ENCODE peak calls at places on chromosomes 12 and 14, in eight cellular contexts. One of them, this sample, is unnamed. For H3K27me3 and H3K4me1, the result is how much of the 10 kb centered on the place peaks cover.

GRCh38 chr12:22477166-22477893 is 67.0 kb downstream of the C2CD5 start:
- DNase-seq in astrocyte: peak
- DNase-seq in cardiac muscle cell: peak
- DNase-seq in mesendoderm: no peak
- DNase-seq in fibroblast of lung: peak
- DNase-seq in Peyer's patch: no peak
- DNase-seq in heart right ventricle: no peak
- DNase-seq in small intestine: no peak
- DNase-seq in this sample: no peak

GRCh38 chr14:70831382-70831781 is 22.1 kb upstream of the MAP3K9 start:
- DNase-seq in mesendoderm: no peak
- DNase-seq in cardiac muscle cell: no peak
- DNase-seq in fibroblast of lung: no peak
- DNase-seq in small intestine: no peak
- DNase-seq in astrocyte: no peak
- DNase-seq in Peyer's patch: no peak
- DNase-seq in heart right ventricle: no peak
- DNase-seq in this sample: no peak

GRCh38 chr14:74637184-74637562 is 25.1 kb upstream of the LTBP2 start:
- DNase-seq in small intestine: no peak
- DNase-seq in fibroblast of lung: no peak
- DNase-seq in astrocyte: no peak
- DNase-seq in mesendoderm: peak
- DNase-seq in cardiac muscle cell: no peak
- DNase-seq in heart right ventricle: no peak
- DNase-seq in Peyer's patch: no peak
- DNase-seq in this sample: no peak

GRCh38 chr12:105256011-105256410 is 20.0 kb upstream of the APPL2 start:
- DNase-seq in cardiac muscle cell: no peak
- DNase-seq in mesendoderm: no peak
- DNase-seq in astrocyte: peak
- DNase-seq in fibroblast of lung: peak
- DNase-seq in small intestine: no peak
- DNase-seq in Peyer's patch: no peak
- DNase-seq in heart right ventricle: no peak
- DNase-seq in this sample: no peak

GRCh38 chr12:23472329-23472971 is 477.0 kb downstream of the SOX5 start:
- DNase-seq in Peyer's patch: no peak
- DNase-seq in mesendoderm: peak
- DNase-seq in fibroblast of lung: peak
- DNase-seq in heart right ventricle: no peak
- DNase-seq in small intestine: no peak
- DNase-seq in astrocyte: no peak
- DNase-seq in cardiac muscle cell: no peak
- DNase-seq in this sample: no peak

GRCh38 chr14:100860556-100861187 is 34.8 kb downstream of the MEG3 start:
- DNase-seq in small intestine: no peak
- DNase-seq in astrocyte: no peak
- DNase-seq in heart right ventricle: no peak
- DNase-seq in mesendoderm: no peak
- DNase-seq in Peyer's patch: no peak
- DNase-seq in cardiac muscle cell: no peak
- DNase-seq in fibroblast of lung: no peak
- DNase-seq in this sample: no peak

GRCh38 chr12:92912052-92912451 is 17.0 kb downstream of the EEA1 start:
- DNase-seq in small intestine: no peak
- DNase-seq in Peyer's patch: no peak
- DNase-seq in fibroblast of lung: peak
- DNase-seq in mesendoderm: no peak
- DNase-seq in cardiac muscle cell: no peak
- DNase-seq in astrocyte: peak
- DNase-seq in heart right ventricle: no peak
- DNase-seq in this sample: no peak

GRCh38 chr12:57152408-57153038 is 5.1 kb upstream of the LRP1-AS start:
- DNase-seq in small intestine: no peak
- DNase-seq in heart right ventricle: no peak
- DNase-seq in fibroblast of lung: peak
- DNase-seq in astrocyte: peak
- DNase-seq in mesendoderm: no peak
- DNase-seq in cardiac muscle cell: peak
- DNase-seq in Peyer's patch: peak
- DNase-seq in this sample: peak

GRCh38 chr14:54922598-54922997 is 20.0 kb upstream of the GCH1 start:
- DNase-seq in mesendoderm: no peak
- DNase-seq in astrocyte: no peak
- DNase-seq in small intestine: no peak
- DNase-seq in Peyer's patch: no peak
- DNase-seq in heart right ventricle: no peak
- DNase-seq in cardiac muscle cell: no peak
- DNase-seq in fibroblast of lung: no peak
- DNase-seq in this sample: no peak

GRCh38 chr12:30969606-30970395 is 43.3 kb downstream of the TSPAN11 start:
- DNase-seq in mesendoderm: no peak
- DNase-seq in small intestine: no peak
- DNase-seq in heart right ventricle: no peak
- DNase-seq in astrocyte: no peak
- DNase-seq in cardiac muscle cell: no peak
- DNase-seq in Peyer's patch: no peak
- DNase-seq in fibroblast of lung: no peak
- DNase-seq in this sample: peak

GRCh38 chr12:106296179-106296877 is 6.2 kb upstream of the TCP11L2 start:
- DNase-seq in mesendoderm: no peak
- DNase-seq in Peyer's patch: no peak
- DNase-seq in small intestine: no peak
- DNase-seq in astrocyte: peak
- DNase-seq in fibroblast of lung: peak
- DNase-seq in heart right ventricle: no peak
- DNase-seq in cardiac muscle cell: peak
- DNase-seq in this sample: no peak

GRCh38 chr12:122882908-122883563 is 12.9 kb downstream of the VPS37B start:
- DNase-seq in mesendoderm: no peak
- DNase-seq in astrocyte: no peak
- DNase-seq in Peyer's patch: no peak
- DNase-seq in small intestine: no peak
- DNase-seq in heart right ventricle: no peak
- DNase-seq in fibroblast of lung: no peak
- DNase-seq in cardiac muscle cell: no peak
- DNase-seq in this sample: no peak

GRCh38 chr14:70707138-70708038 is 65.7 kb downstream of the TTC9 start:
- DNase-seq in Peyer's patch: no peak
- DNase-seq in fibroblast of lung: peak
- DNase-seq in mesendoderm: peak
- DNase-seq in heart right ventricle: no peak
- DNase-seq in small intestine: peak
- DNase-seq in astrocyte: peak
- DNase-seq in cardiac muscle cell: peak
- DNase-seq in this sample: no peak

GRCh38 chr14:75070383-75070782 is 942 bp downstream of the ZC2HC1C start:
- DNase-seq in mesendoderm: no peak
- DNase-seq in small intestine: no peak
- DNase-seq in heart right ventricle: no peak
- DNase-seq in fibroblast of lung: no peak
- DNase-seq in cardiac muscle cell: no peak
- DNase-seq in Peyer's patch: no peak
- DNase-seq in astrocyte: no peak
- DNase-seq in this sample: no peak

GRCh38 chr14:95515080-95515489 is 1.4 kb downstream of the SYNE3 start:
- DNase-seq in small intestine: no peak
- DNase-seq in cardiac muscle cell: peak
- DNase-seq in heart right ventricle: no peak
- DNase-seq in astrocyte: no peak
- DNase-seq in Peyer's patch: peak
- DNase-seq in mesendoderm: no peak
- DNase-seq in fibroblast of lung: no peak
- DNase-seq in this sample: peak

GRCh38 chr12:52175411-52176350 is 16.1 kb downstream of the KRT80 start:
- DNase-seq in Peyer's patch: no peak
- DNase-seq in astrocyte: no peak
- DNase-seq in cardiac muscle cell: peak
- DNase-seq in heart right ventricle: no peak
- DNase-seq in mesendoderm: no peak
- DNase-seq in fibroblast of lung: peak
- DNase-seq in small intestine: no peak
- DNase-seq in this sample: no peak

GRCh38 chr12:95767703-95768102 is 22.9 kb downstream of the NTN4 start:
- DNase-seq in Peyer's patch: no peak
- DNase-seq in cardiac muscle cell: peak
- DNase-seq in small intestine: no peak
- DNase-seq in astrocyte: no peak
- DNase-seq in mesendoderm: no peak
- DNase-seq in heart right ventricle: no peak
- DNase-seq in fibroblast of lung: no peak
- DNase-seq in this sample: no peak

GRCh38 chr14:24816011-24816928 is 182.3 kb upstream of the GZMB start:
- DNase-seq in mesendoderm: no peak
- DNase-seq in Peyer's patch: peak
- DNase-seq in heart right ventricle: peak
- DNase-seq in cardiac muscle cell: peak
- DNase-seq in astrocyte: peak
- DNase-seq in small intestine: peak
- DNase-seq in fibroblast of lung: peak
- DNase-seq in this sample: peak

GRCh38 chr14:100788517-100789365 is 37.2 kb upstream of the MEG3 start:
- DNase-seq in astrocyte: no peak
- DNase-seq in cardiac muscle cell: no peak
- DNase-seq in small intestine: no peak
- DNase-seq in mesendoderm: peak
- DNase-seq in fibroblast of lung: no peak
- DNase-seq in Peyer's patch: no peak
- DNase-seq in heart right ventricle: no peak
- DNase-seq in this sample: peak

GRCh38 chr12:89461649-89462612 is 62.7 kb downstream of the GALNT4 start:
- DNase-seq in astrocyte: peak
- DNase-seq in small intestine: peak
- DNase-seq in heart right ventricle: no peak
- DNase-seq in Peyer's patch: no peak
- DNase-seq in cardiac muscle cell: peak
- DNase-seq in mesendoderm: peak
- DNase-seq in fibroblast of lung: peak
- DNase-seq in this sample: no peak

GRCh38 chr12:109930028-109930800 is 30.1 kb downstream of the TCHP start:
- DNase-seq in cardiac muscle cell: no peak
- DNase-seq in heart right ventricle: no peak
- DNase-seq in Peyer's patch: no peak
- DNase-seq in astrocyte: no peak
- DNase-seq in mesendoderm: no peak
- DNase-seq in small intestine: no peak
- DNase-seq in fibroblast of lung: no peak
- DNase-seq in this sample: no peak

GRCh38 chr12:48572326-48572725 is 2.5 kb upstream of the LALBA start:
- DNase-seq in cardiac muscle cell: peak
- DNase-seq in mesendoderm: no peak
- DNase-seq in astrocyte: no peak
- DNase-seq in fibroblast of lung: no peak
- DNase-seq in small intestine: peak
- DNase-seq in heart right ventricle: no peak
- DNase-seq in Peyer's patch: no peak
- DNase-seq in this sample: no peak

GRCh38 chr12:48567731-48568130 is 2.1 kb downstream of the LALBA start:
- DNase-seq in Peyer's patch: no peak
- DNase-seq in cardiac muscle cell: no peak
- DNase-seq in astrocyte: no peak
- DNase-seq in fibroblast of lung: no peak
- DNase-seq in small intestine: no peak
- DNase-seq in mesendoderm: no peak
- DNase-seq in heart right ventricle: no peak
- DNase-seq in this sample: no peak

GRCh38 chr12:48569946-48570345 is at the start of gene LALBA:
- DNase-seq in fibroblast of lung: no peak
- DNase-seq in mesendoderm: no peak
- DNase-seq in Peyer's patch: no peak
- DNase-seq in small intestine: no peak
- DNase-seq in astrocyte: no peak
- DNase-seq in cardiac muscle cell: no peak
- DNase-seq in heart right ventricle: no peak
- DNase-seq in this sample: no peak
- H3K27me3 ChIP-seq in fibroblast of lung: under half
- H3K27me3 ChIP-seq in mesendoderm: under half
- H3K27me3 ChIP-seq in Peyer's patch: under half
- H3K27me3 ChIP-seq in small intestine: under half
- H3K27me3 ChIP-seq in astrocyte: under half
- H3K27me3 ChIP-seq in cardiac muscle cell: under half
- H3K27me3 ChIP-seq in heart right ventricle: under half
- H3K27me3 ChIP-seq in this sample: under half

GRCh38 chr14:104894331-104895206 is 29.5 kb downstream of the CEP170B start:
- DNase-seq in cardiac muscle cell: no peak
- DNase-seq in Peyer's patch: no peak
- DNase-seq in small intestine: no peak
- DNase-seq in heart right ventricle: peak
- DNase-seq in astrocyte: no peak
- DNase-seq in mesendoderm: no peak
- DNase-seq in fibroblast of lung: no peak
- DNase-seq in this sample: peak
- H3K4me1 ChIP-seq in cardiac muscle cell: under half
- H3K4me1 ChIP-seq in Peyer's patch: under half
- H3K4me1 ChIP-seq in small intestine: under half
- H3K4me1 ChIP-seq in heart right ventricle: under half
- H3K4me1 ChIP-seq in astrocyte: under half
- H3K4me1 ChIP-seq in mesendoderm: under half
- H3K4me1 ChIP-seq in fibroblast of lung: under half
- H3K4me1 ChIP-seq in this sample: under half

GRCh38 chr14:92997343-92998061 is 74.6 kb downstream of the CHGA start:
- DNase-seq in cardiac muscle cell: no peak
- DNase-seq in small intestine: no peak
- DNase-seq in heart right ventricle: no peak
- DNase-seq in Peyer's patch: no peak
- DNase-seq in fibroblast of lung: no peak
- DNase-seq in mesendoderm: no peak
- DNase-seq in astrocyte: no peak
- DNase-seq in this sample: peak

GRCh38 chr14:93002049-93002448 is 79.1 kb downstream of the CHGA start:
- DNase-seq in mesendoderm: no peak
- DNase-seq in fibroblast of lung: no peak
- DNase-seq in Peyer's patch: no peak
- DNase-seq in astrocyte: no peak
- DNase-seq in heart right ventricle: no peak
- DNase-seq in small intestine: no peak
- DNase-seq in cardiac muscle cell: no peak
- DNase-seq in this sample: no peak

GRCh38 chr14:92994942-92995341 is 72.0 kb downstream of the CHGA start:
- DNase-seq in mesendoderm: peak
- DNase-seq in Peyer's patch: no peak
- DNase-seq in cardiac muscle cell: no peak
- DNase-seq in astrocyte: no peak
- DNase-seq in small intestine: no peak
- DNase-seq in fibroblast of lung: no peak
- DNase-seq in heart right ventricle: no peak
- DNase-seq in this sample: peak

GRCh38 chr14:93002851-93003298 is 79.9 kb downstream of the CHGA start:
- DNase-seq in cardiac muscle cell: peak
- DNase-seq in astrocyte: no peak
- DNase-seq in small intestine: no peak
- DNase-seq in heart right ventricle: no peak
- DNase-seq in mesendoderm: no peak
- DNase-seq in Peyer's patch: no peak
- DNase-seq in fibroblast of lung: no peak
- DNase-seq in this sample: no peak

GRCh38 chr14:92998957-92999356 is 76.0 kb downstream of the CHGA start:
- DNase-seq in small intestine: no peak
- DNase-seq in mesendoderm: no peak
- DNase-seq in astrocyte: no peak
- DNase-seq in heart right ventricle: no peak
- DNase-seq in fibroblast of lung: no peak
- DNase-seq in Peyer's patch: no peak
- DNase-seq in cardiac muscle cell: no peak
- DNase-seq in this sample: peak
- H3K27ac ChIP-seq in small intestine: no peak
- H3K27ac ChIP-seq in mesendoderm: no peak
- H3K27ac ChIP-seq in astrocyte: no peak
- H3K27ac ChIP-seq in heart right ventricle: peak
- H3K27ac ChIP-seq in fibroblast of lung: no peak
- H3K27ac ChIP-seq in Peyer's patch: no peak
- H3K27ac ChIP-seq in cardiac muscle cell: no peak
- H3K27ac ChIP-seq in this sample: no peak

GRCh38 chr12:114684870-114685273 is 897 bp upstream of the TBX3 start:
- DNase-seq in small intestine: no peak
- DNase-seq in heart right ventricle: no peak
- DNase-seq in astrocyte: no peak
- DNase-seq in cardiac muscle cell: no peak
- DNase-seq in mesendoderm: no peak
- DNase-seq in fibroblast of lung: no peak
- DNase-seq in Peyer's patch: no peak
- DNase-seq in this sample: no peak
- H3K27me3 ChIP-seq in small intestine: under half
- H3K27me3 ChIP-seq in heart right ventricle: under half
- H3K27me3 ChIP-seq in astrocyte: under half
- H3K27me3 ChIP-seq in cardiac muscle cell: under half
- H3K27me3 ChIP-seq in mesendoderm: under half
- H3K27me3 ChIP-seq in fibroblast of lung: under half
- H3K27me3 ChIP-seq in Peyer's patch: under half
- H3K27me3 ChIP-seq in this sample: under half

This sample was measured in right cardiac atrium.